ENCODE peak calls at places on chromosomes 11 and 22, in seven cellular contexts. One of them, this sample, is unnamed.

GRCh38 chr11:2156416-2157182 is 4.4 kb downstream of the INS start:
- DNase-seq in ELR: peak; percentile 69
- DNase-seq in gastrocnemius medialis: peak; percentile 22
- DNase-seq in tibial nerve: peak; percentile 42
- DNase-seq in NCI-H524: peak; percentile 50
- DNase-seq in fibroblast of the conjunctiva: peak; percentile 29
- DNase-seq in neural crest cell: peak; percentile 93
- DNase-seq in this sample: peak; percentile 86

GRCh38 chr11:59551651-59552521 is 40.5 kb downstream of the OR4D9 start:
- DNase-seq in ELR: peak; percentile 89
- DNase-seq in gastrocnemius medialis: no peak
- DNase-seq in tibial nerve: no peak
- DNase-seq in NCI-H524: peak; percentile 67
- DNase-seq in fibroblast of the conjunctiva: peak; percentile 91
- DNase-seq in neural crest cell: peak; percentile 57
- DNase-seq in this sample: peak; percentile 47

GRCh38 chr11:44333271-44334218 is 23.6 kb upstream of the ALX4 start:
- DNase-seq in ELR: peak; percentile 36
- DNase-seq in gastrocnemius medialis: no peak
- DNase-seq in tibial nerve: no peak
- DNase-seq in NCI-H524: no peak
- DNase-seq in fibroblast of the conjunctiva: no peak
- DNase-seq in neural crest cell: no peak
- DNase-seq in this sample: no peak

GRCh38 chr11:8699903-8700302 is 17.3 kb downstream of the RPL27A start:
- DNase-seq in ELR: peak; percentile 77
- DNase-seq in gastrocnemius medialis: no peak
- DNase-seq in tibial nerve: peak; percentile 38
- DNase-seq in NCI-H524: no peak
- DNase-seq in fibroblast of the conjunctiva: no peak
- DNase-seq in neural crest cell: peak; percentile 22
- DNase-seq in this sample: peak; percentile 57

GRCh38 chr11:95596011-95596489 is 193.5 kb downstream of the FAM76B start:
- DNase-seq in ELR: no peak
- DNase-seq in gastrocnemius medialis: no peak
- DNase-seq in tibial nerve: no peak
- DNase-seq in NCI-H524: no peak
- DNase-seq in fibroblast of the conjunctiva: no peak
- DNase-seq in neural crest cell: no peak
- DNase-seq in this sample: no peak

GRCh38 chr11:130188585-130189347 is 29.2 kb downstream of the ST14 start:
- DNase-seq in ELR: no peak
- DNase-seq in gastrocnemius medialis: no peak
- DNase-seq in tibial nerve: no peak
- DNase-seq in NCI-H524: no peak
- DNase-seq in fibroblast of the conjunctiva: no peak
- DNase-seq in neural crest cell: no peak
- DNase-seq in this sample: no peak

GRCh38 chr11:68632802-68633201 is 51.5 kb upstream of the GAL start:
- DNase-seq in ELR: peak; percentile 75
- DNase-seq in gastrocnemius medialis: no peak
- DNase-seq in tibial nerve: no peak
- DNase-seq in NCI-H524: peak; percentile 78
- DNase-seq in fibroblast of the conjunctiva: peak; percentile 43
- DNase-seq in neural crest cell: peak; percentile 36
- DNase-seq in this sample: peak; percentile 87

GRCh38 chr22:40939202-40939601 is 12.0 kb upstream of the RBX1 start:
- DNase-seq in ELR: no peak
- DNase-seq in gastrocnemius medialis: no peak
- DNase-seq in tibial nerve: no peak
- DNase-seq in NCI-H524: no peak
- DNase-seq in fibroblast of the conjunctiva: no peak
- DNase-seq in neural crest cell: no peak
- DNase-seq in this sample: no peak

This sample was measured in T47D.